ENCODE peak calls at places on chromosomes 3 and 15, in ten cellular contexts. V is right lobe of liver, L is T-helper 1 cell, A is KBM-7, G is astrocyte, R is transverse colon, Q is HEK293T, S is endodermal cell, O is endothelial cell, K is kidney tubule cell. X is an unnamed sample.

GRCh38 chr15:33310481-33311311 is at the start of gene RYR3:
- DNase-seq in Q (peak; percentile 28), K (peak; percentile 66), L (no peak), V (no peak), G (peak; percentile 45), S (peak; percentile 89), R (no peak), O (peak; percentile 50), A (no peak), X (no peak)

GRCh38 chr15:90637693-90638092 is 79.5 kb upstream of the BLM start:
- DNase-seq in R (no peak), K (no peak), L (no peak), G (no peak), V (no peak), O (no peak), Q (no peak), A (no peak), S (no peak), X (no peak)

GRCh38 chr15:29656636-29657475 is 165.4 kb downstream of the TJP1 start:
- DNase-seq in S (peak; percentile 93), A (no peak), Q (no peak), K (no peak), L (no peak), V (peak; percentile 35), O (peak; percentile 27), R (no peak), G (no peak), X (no peak)

GRCh38 chr3:12462159-12462962 is 21.9 kb upstream of the TSEN2 start:
- DNase-seq in V (peak; percentile 64), K (no peak), G (no peak), Q (no peak), S (no peak), L (no peak), O (peak; percentile 24), A (no peak), R (peak; percentile 48), X (no peak)

GRCh38 chr15:39466428-39466827 is 114.5 kb upstream of the THBS1 start:
- DNase-seq in K (no peak), S (no peak), O (no peak), G (no peak), A (no peak), Q (no peak), L (no peak), V (peak; percentile 25), R (peak; percentile 21), X (no peak)

GRCh38 chr3:157755254-157755653 is 252.0 kb upstream of the VEPH1 start:
- DNase-seq in Q (no peak), G (no peak), K (no peak), A (no peak), R (no peak), V (no peak), O (no peak), L (no peak), S (peak; percentile 48), X (no peak)

GRCh38 chr3:126107203-126107939 is 23.4 kb upstream of the SLC41A3 start:
- DNase-seq in A (no peak), V (no peak), L (no peak), R (no peak), Q (no peak), G (no peak), S (peak; percentile 26), K (no peak), O (no peak), X (no peak)

GRCh38 chr3:72523409-72524172 is 324.7 kb downstream of the SHQ1 start:
- DNase-seq in A (peak; percentile 96), L (no peak), R (peak; percentile 45), K (no peak), O (no peak), Q (no peak), S (no peak), V (peak; percentile 35), G (no peak), X (no peak)

GRCh38 chr3:40779039-40779438 is 254.3 kb downstream of the ZNF621 start:
- DNase-seq in Q (no peak), G (no peak), R (no peak), V (no peak), K (no peak), S (peak; percentile 63), A (no peak), L (no peak), O (no peak), X (no peak)

GRCh38 chr3:175948041-175948440 is 1088.9 kb downstream of the NAALADL2 start:
- DNase-seq in G (no peak), S (no peak), A (no peak), K (no peak), R (no peak), V (no peak), Q (no peak), O (no peak), L (no peak), X (no peak)

GRCh38 chr15:65189102-65189740 is 4.1 kb upstream of the CLPX start:
- DNase-seq in O (peak; percentile 48), K (peak; percentile 60), L (no peak), S (peak; percentile 78), V (no peak), Q (peak; percentile 38), R (no peak), A (peak; percentile 91), G (peak; percentile 35), X (no peak)

GRCh38 chr3:157239082-157239704 is 79.2 kb upstream of the CCNL1 start:
- DNase-seq in A (peak; percentile 56), L (peak; percentile 36), R (peak; percentile 76), K (peak; percentile 65), S (peak; percentile 94), Q (peak; percentile 69), G (peak; percentile 23), V (peak; percentile 72), O (peak; percentile 78), X (peak; percentile 30)

GRCh38 chr3:124157000-124157712 is 165.2 kb upstream of the ROPN1 start:
- DNase-seq in S (peak; percentile 22), L (no peak), O (no peak), V (no peak), Q (no peak), R (no peak), A (no peak), G (no peak), K (no peak), X (no peak)

X was measured in GM12891.